ENCODE peak calls at places on chromosome 14, in five cellular contexts. G is cardiac muscle cell; N is CD4-positive, alpha-beta memory T cell; B is iPS DF 6.9; I is lower lobe of right lung. T is an unnamed sample.

GRCh38 chr14:66944872-66945271 is 244.4 kb upstream of the GARIN2 start:
- DNase-seq in B (no peak), N (no peak), I (no peak), G (peak; percentile 10), T (no peak)

GRCh38 chr14:33126433-33126832 is 187.8 kb downstream of the NPAS3 start:
- DNase-seq in N (no peak), B (no peak), G (no peak), I (no peak), T (no peak)

GRCh38 chr14:67555518-67556090 is 22.5 kb downstream of the PLEKHH1 start:
- DNase-seq in G (peak; percentile 49), I (no peak), N (no peak), B (no peak), T (no peak)

GRCh38 chr14:106530423-106531107 is 1004.2 kb downstream of the TMEM121 start:
- DNase-seq in G (no peak), I (no peak), N (peak; percentile 44), B (no peak), T (no peak)

GRCh38 chr14:101456246-101457159 is 104.8 kb upstream of the DIO3 start:
- DNase-seq in G (no peak), N (no peak), I (no peak), B (no peak), T (no peak)

GRCh38 chr14:86673523-86673969 is 1143.6 kb downstream of the FLRT2 start:
- DNase-seq in G (no peak), N (no peak), B (no peak), I (no peak), T (no peak)

GRCh38 chr14:100342195-100342594 is 19.1 kb downstream of the SLC25A47 start:
- DNase-seq in N (no peak), I (peak; percentile 38), G (no peak), B (no peak), T (no peak)

GRCh38 chr14:95889236-95889979 is 12.8 kb downstream of the TUNAR start:
- DNase-seq in I (no peak), G (no peak), N (no peak), B (no peak), T (no peak)

GRCh38 chr14:99101826-99102461 is 170.1 kb downstream of the BCL11B start:
- DNase-seq in B (no peak), N (no peak), G (no peak), I (no peak), T (no peak)

GRCh38 chr14:56333361-56334279 is 215.4 kb downstream of the PELI2 start:
- DNase-seq in N (no peak), G (no peak), B (no peak), I (no peak), T (no peak)

GRCh38 chr14:30888480-30889243 is 14.3 kb downstream of the COCH start:
- DNase-seq in I (no peak), N (no peak), B (no peak), G (no peak), T (no peak)

DNA sequence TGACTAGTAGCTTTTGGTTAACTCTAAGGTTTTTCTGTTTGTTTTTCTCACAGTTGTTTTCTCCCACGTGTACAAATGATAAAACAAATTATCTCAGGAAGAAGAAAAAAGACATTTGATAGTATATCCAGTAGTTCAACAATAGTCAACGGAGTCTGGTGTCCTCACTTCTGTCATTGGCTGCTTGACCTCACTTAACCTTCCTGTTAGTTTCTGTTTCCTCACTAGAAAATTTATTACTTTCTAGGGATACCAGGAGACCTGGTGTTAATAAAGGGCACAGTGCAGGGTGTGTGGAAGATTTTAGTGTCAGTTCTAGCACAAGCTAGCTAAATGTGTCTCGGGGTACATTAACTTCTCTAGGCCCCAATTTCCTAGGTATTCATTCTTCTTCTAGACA is 116.0 kb downstream of the PRKCH start:
- DNase-seq in G (no peak), B (no peak), I (no peak), N (no peak), T (no peak)
- H3K4me1 ChIP-seq in G (peaks cover 45% of the 10 kb centered on the region), B (peaks cover 1% of the 10 kb centered on the region), I (peaks cover 79% of the 10 kb centered on the region), N (peaks cover 98% of the 10 kb centered on the region), T (no peaks in the 10 kb centered on the region)

DNA sequence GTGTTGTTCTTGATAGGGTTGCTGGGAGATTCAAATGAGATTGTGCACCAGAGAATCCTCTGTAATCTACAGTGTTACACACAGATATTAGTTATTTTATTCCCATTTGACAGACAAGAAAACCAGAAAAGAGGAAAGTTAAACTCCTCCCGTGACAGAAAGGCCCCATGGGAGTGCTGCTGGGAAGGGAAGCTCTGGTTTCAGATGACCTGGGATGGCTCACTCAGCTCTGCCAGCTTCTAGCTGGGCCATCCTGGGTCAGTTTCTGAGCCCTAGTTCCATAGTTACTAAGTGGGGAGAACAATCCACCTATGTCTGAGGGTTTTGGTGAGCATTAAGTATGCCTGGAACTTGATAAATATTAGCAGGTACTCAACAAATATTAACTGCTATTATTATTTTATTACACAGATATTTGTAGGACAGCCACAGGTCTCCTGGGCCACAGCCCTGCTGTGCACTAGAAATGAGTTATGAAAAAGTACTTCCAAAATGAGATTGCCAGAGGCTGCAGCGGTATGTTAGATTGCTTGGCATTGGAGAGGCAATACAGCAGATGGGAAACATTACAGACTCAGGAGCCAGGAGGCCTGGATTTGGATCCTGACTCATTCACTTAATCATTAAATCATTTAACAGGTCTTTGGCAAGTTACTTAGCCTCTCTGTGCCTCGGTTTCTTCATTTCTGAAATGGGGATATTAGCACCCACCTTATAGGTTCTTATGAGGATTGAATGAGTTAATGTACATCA is 47.1 kb upstream of the STON2 start:
- DNase-seq in G (no peak), N (no peak), B (no peak), I (no peak), T (no peak)
- H3K27me3 ChIP-seq in G (peaks cover 6% of the 10 kb centered on the region), N (no peaks in the 10 kb centered on the region), B (no peaks in the 10 kb centered on the region), I (peaks cover 10% of the 10 kb centered on the region), T (no peaks in the 10 kb centered on the region)

GRCh38 chr14:75864352-75864751 is 117.4 kb downstream of the TGFB3 start:
- DNase-seq in G (no peak), B (no peak), I (no peak), N (no peak), T (no peak)
- H3K4me1 ChIP-seq in G (peaks cover 67% of the 10 kb centered on the region), B (peaks cover 2% of the 10 kb centered on the region), I (peaks cover 14% of the 10 kb centered on the region), N (no peaks in the 10 kb centered on the region), T (peaks cover 6% of the 10 kb centered on the region)

GRCh38 chr14:54275997-54276396 is 120.8 kb upstream of the CDKN3 start:
- DNase-seq in I (no peak), N (no peak), G (no peak), B (no peak), T (no peak)
- H3K27me3 ChIP-seq in I (no peaks in the 10 kb centered on the region), N (no peaks in the 10 kb centered on the region), G (no peaks in the 10 kb centered on the region), B (no peaks in the 10 kb centered on the region), T (no peaks in the 10 kb centered on the region)

DNA sequence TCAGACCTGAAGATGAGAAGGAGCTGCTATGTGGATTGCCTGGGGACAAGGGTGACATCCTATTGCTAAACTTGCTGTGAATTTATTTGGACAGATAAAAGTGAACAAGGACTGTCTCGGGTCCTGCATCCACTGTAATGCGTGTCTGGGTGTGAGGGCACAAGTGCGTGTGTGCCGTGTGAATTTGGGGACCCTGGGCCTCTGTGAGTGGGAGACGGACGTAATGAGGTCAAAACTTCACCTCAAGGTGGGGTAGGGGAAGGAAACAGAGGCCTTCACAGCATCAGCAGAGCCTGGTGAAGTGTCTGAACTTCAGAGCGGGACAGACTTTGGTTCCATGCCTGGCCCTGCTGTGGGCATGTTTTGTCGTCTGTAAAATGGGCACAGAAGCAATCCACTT is 14.8 kb downstream of the ASB2 start:
- DNase-seq in N (no peak), G (no peak), B (no peak), I (no peak), T (no peak)
- H3K4me1 ChIP-seq in N (peaks cover 97% of the 10 kb centered on the region), G (peaks cover 33% of the 10 kb centered on the region), B (peaks cover 3% of the 10 kb centered on the region), I (peaks cover 66% of the 10 kb centered on the region), T (no peaks in the 10 kb centered on the region)